ENCODE peak calls at places on chromosomes 6 and 20, in seven cellular contexts. S is PC-9, B is AG10803, Z is lower lobe of right lung, R is HCT116, E is IMR-90, O is cardiac muscle cell. I is an unnamed sample.

GRCh38 chr6:146972526-146972925 is 231.7 kb upstream of the STXBP5 start:
- DNase-seq in E (peak; percentile 55), O (no peak), R (no peak), Z (no peak), S (no peak), B (no peak), I (no peak)

GRCh38 chr20:16771204-16771603 is 23.0 kb downstream of the OTOR start:
- DNase-seq in Z (no peak), O (no peak), E (peak; percentile 16), R (no peak), B (no peak), S (no peak), I (no peak)

GRCh38 chr6:3086282-3086946 is 18.1 kb downstream of the RIPK1 start:
- DNase-seq in Z (no peak), E (no peak), S (no peak), R (no peak), O (no peak), B (no peak), I (no peak)

GRCh38 chr20:32325706-32326506 is 32.2 kb upstream of the ASXL1 start:
- DNase-seq in R (peak; percentile 51), E (peak; percentile 79), S (peak; percentile 63), O (no peak), B (no peak), Z (no peak), I (peak; percentile 75)

GRCh38 chr6:83467620-83468036 is 36.8 kb upstream of the ME1 start:
- DNase-seq in R (no peak), Z (peak; percentile 77), B (no peak), S (no peak), E (no peak), O (no peak), I (no peak)

GRCh38 chr20:54576496-54576895 is 101.1 kb downstream of the DOK5 start:
- DNase-seq in B (no peak), S (no peak), O (no peak), E (no peak), Z (no peak), R (no peak), I (no peak)

GRCh38 chr20:24746351-24746685 is 202.8 kb upstream of the CST7 start:
- DNase-seq in B (no peak), O (no peak), R (peak; percentile 48), S (peak; percentile 93), E (no peak), Z (peak; percentile 69), I (no peak)

GRCh38 chr6:51868591-51869355 is 218.6 kb downstream of the PKHD1 start:
- DNase-seq in E (no peak), B (no peak), Z (no peak), S (no peak), R (no peak), O (no peak), I (no peak)

GRCh38 chr20:53142225-53142624 is 170.1 kb downstream of the TSHZ2 start:
- DNase-seq in S (no peak), Z (no peak), E (no peak), R (no peak), O (peak; percentile 72), B (no peak), I (no peak)

GRCh38 chr6:28838289-28838633 is 85.5 kb downstream of the TRIM27 start:
- DNase-seq in S (peak; percentile 71), E (peak; percentile 70), B (no peak), Z (no peak), O (peak; percentile 71), R (no peak), I (peak; percentile 82)

GRCh38 chr6:23663652-23664051 is 462.4 kb upstream of the NRSN1 start:
- DNase-seq in O (no peak), E (no peak), R (no peak), Z (no peak), B (no peak), S (no peak), I (no peak)

GRCh38 chr20:35294293-35294685 is 2.1 kb upstream of the FAM83C start:
- DNase-seq in E (no peak), O (no peak), Z (no peak), R (no peak), B (no peak), S (no peak), I (no peak)

GRCh38 chr6:82442320-82442719 is 78.7 kb downstream of the TPBG start:
- DNase-seq in Z (no peak), E (no peak), S (no peak), R (no peak), O (no peak), B (no peak), I (no peak)

GRCh38 chr6:38495511-38495910 is 144.2 kb downstream of the BTBD9 start:
- DNase-seq in R (no peak), E (no peak), O (no peak), B (no peak), S (no peak), Z (no peak), I (no peak)

GRCh38 chr20:17443326-17443858 is 87.8 kb downstream of the BFSP1 start:
- DNase-seq in Z (no peak), S (no peak), E (no peak), B (no peak), O (no peak), R (no peak), I (no peak)

GRCh38 chr20:32709528-32710121 is 33.6 kb downstream of the COMMD7 start:
- DNase-seq in Z (no peak), S (no peak), R (no peak), B (no peak), E (peak; percentile 17), O (peak; percentile 53), I (peak; percentile 14)

GRCh38 chr20:63552481-63553249 is 1.3 kb upstream of the FNDC11 start:
- DNase-seq in R (no peak), S (peak; percentile 75), E (no peak), Z (no peak), O (no peak), B (no peak), I (no peak)

GRCh38 chr6:144667517-144667916 is 382.4 kb downstream of the UTRN start:
- DNase-seq in B (no peak), Z (no peak), E (no peak), S (no peak), R (no peak), O (no peak), I (no peak)

GRCh38 chr6:157981395-157982296 is at the start of gene SYNJ2:
- DNase-seq in S (peak; percentile 79), R (no peak), B (peak; percentile 77), O (peak; percentile 93), E (peak; percentile 83), Z (peak; percentile 80), I (peak; percentile 88)

GRCh38 chr6:2725999-2726567 is 24.6 kb downstream of the MYLK4 start:
- DNase-seq in E (peak; percentile 78), O (no peak), S (no peak), R (no peak), Z (no peak), B (peak; percentile 18), I (peak; percentile 87)

DNA sequence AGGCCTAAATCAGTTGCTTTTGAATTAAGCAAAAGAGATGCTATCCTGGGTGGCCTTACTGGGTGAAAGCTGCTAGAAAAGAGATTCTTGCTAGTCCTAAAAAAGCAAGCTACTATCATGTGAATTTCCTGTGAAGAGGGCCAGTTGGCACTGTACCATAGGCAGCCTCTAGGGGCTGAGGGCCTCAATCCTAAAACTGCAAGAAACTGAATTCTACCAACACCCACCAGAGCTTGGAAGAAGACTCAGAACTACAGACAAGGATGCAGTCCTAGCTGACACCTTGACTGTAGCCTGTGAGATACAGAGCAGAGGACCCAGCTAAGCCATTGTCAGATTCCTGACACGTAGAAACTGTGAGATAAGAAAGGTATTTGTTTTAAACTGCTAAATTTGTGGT is 24.5 kb downstream of the CLIC5 start:
- DNase-seq in R (no peak), O (no peak), E (no peak), B (no peak), Z (no peak), S (no peak), I (no peak)
- TF ChIP-seq CTCF in R (peak; percentile 39), O (peak; percentile 8), E (no peak), B (no peak), Z (no peak), S (no peak), I (no peak)

GRCh38 chr6:25961619-25962367 is 809 bp upstream of the TRIM38 start:
- DNase-seq in Z (no peak), E (no peak), S (no peak), B (no peak), O (no peak), R (no peak), I (no peak)
- TF ChIP-seq CTCF in Z (peak; percentile 24), E (no peak), S (no peak), B (no peak), O (no peak), R (peak; percentile 10), I (peak; percentile 4)

GRCh38 chr6:10434235-10434634 is 19.4 kb upstream of the TFAP2A start:
- DNase-seq in Z (no peak), S (no peak), B (no peak), O (no peak), E (peak; percentile 8), R (no peak), I (no peak)

GRCh38 chr6:10441655-10442009 is 26.8 kb upstream of the TFAP2A start:
- DNase-seq in B (no peak), R (no peak), E (no peak), Z (no peak), S (peak; percentile 20), O (no peak), I (no peak)

GRCh38 chr6:10433322-10433721 is 18.4 kb upstream of the TFAP2A start:
- DNase-seq in B (no peak), E (no peak), O (no peak), Z (no peak), R (no peak), S (no peak), I (no peak)

GRCh38 chr6:10441004-10441654 is 26.3 kb upstream of the TFAP2A start:
- DNase-seq in Z (no peak), B (peak; percentile 91), R (peak; percentile 93), S (peak; percentile 86), E (peak; percentile 87), O (no peak), I (peak; percentile 91)

DNA sequence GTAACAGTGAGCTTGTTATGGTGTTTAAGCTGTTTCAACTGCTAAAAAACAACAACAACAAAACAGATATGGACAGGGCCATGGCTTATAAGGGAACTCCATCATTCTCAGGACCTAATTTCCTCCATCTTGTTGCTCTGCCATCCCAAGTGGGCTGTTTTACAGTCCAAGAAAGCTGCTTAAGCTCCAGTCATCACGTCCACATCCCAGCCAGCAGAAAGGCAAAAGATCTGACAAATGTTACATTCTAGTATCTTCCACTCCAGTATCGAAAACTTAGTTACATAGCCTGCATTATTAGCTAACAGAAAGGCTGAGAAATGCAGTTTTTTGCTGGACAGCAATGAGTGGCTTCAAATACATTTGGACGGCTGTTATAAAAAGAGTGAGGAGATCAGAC is 23.0 kb upstream of the TFAP2A start:
- DNase-seq in S (no peak), B (no peak), O (no peak), E (no peak), Z (no peak), R (no peak), I (no peak)
- TF ChIP-seq CTCF in S (no peak), B (no peak), O (no peak), E (no peak), Z (no peak), R (no peak), I (no peak)

DNA sequence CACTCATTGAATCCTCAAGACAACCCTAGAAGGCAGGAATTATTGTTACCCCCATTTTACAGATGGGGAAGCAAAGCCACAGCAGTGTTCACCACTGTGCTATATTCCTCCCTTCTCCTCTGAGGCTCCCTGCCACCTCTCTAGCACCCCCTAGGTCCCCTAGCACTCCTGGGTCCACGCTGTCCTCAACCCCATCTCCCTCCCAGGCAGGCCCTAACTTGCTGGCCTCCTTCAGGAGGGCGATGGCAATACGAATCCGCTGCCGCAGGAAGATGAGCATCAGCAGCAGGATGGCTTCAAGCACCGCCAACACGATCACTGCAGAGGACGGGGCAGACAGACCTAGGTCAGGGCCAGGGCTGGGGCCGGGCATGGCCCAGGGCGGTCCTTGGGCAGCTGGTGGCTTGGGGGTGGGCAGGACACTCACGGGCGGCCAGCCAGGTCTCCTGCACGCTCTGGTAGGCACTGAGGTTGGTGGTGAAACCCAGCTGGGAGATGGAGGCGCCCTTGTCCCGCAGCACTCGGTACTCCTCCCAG is 7.8 kb upstream of the NEU1 start:
- DNase-seq in O (no peak), R (no peak), S (no peak), Z (no peak), B (no peak), E (no peak), I (no peak)
- TF ChIP-seq CTCF in O (no peak), R (peak; percentile 37), S (no peak), Z (no peak), B (no peak), E (no peak), I (no peak)